ENCODE peak calls at places on chromosomes 7 and 10, in four cellular contexts. One of them, this sample, is unnamed. For H3K36me3, the result is how much of the 10 kb centered on the place peaks cover.

GRCh38 chr7:28054531-28055160 is 125.9 kb downstream of the JAZF1 start:
- DNase-seq in left lung: no peak
- DNase-seq in sigmoid colon: no peak
- DNase-seq in brain microvascular endothelial cell: no peak
- DNase-seq in this sample: no peak

GRCh38 chr7:117269895-117270294 is 53.0 kb downstream of the WNT2 start:
- DNase-seq in brain microvascular endothelial cell: no peak
- DNase-seq in sigmoid colon: no peak
- DNase-seq in left lung: no peak
- DNase-seq in this sample: no peak

GRCh38 chr10:33937987-33938386 is 603.5 kb upstream of the NRP1 start:
- DNase-seq in left lung: no peak
- DNase-seq in brain microvascular endothelial cell: no peak
- DNase-seq in sigmoid colon: no peak
- DNase-seq in this sample: no peak

GRCh38 chr10:71478966-71479365 is 82.2 kb downstream of the CDH23 start:
- DNase-seq in sigmoid colon: no peak
- DNase-seq in left lung: no peak
- DNase-seq in brain microvascular endothelial cell: no peak
- DNase-seq in this sample: no peak

GRCh38 chr10:47370015-47370767 is 13.9 kb downstream of the ZNF488 start:
- DNase-seq in brain microvascular endothelial cell: no peak
- DNase-seq in left lung: no peak
- DNase-seq in sigmoid colon: peak
- DNase-seq in this sample: no peak

GRCh38 chr10:35463878-35464277 is 127.6 kb downstream of the CCNY start:
- DNase-seq in left lung: no peak
- DNase-seq in brain microvascular endothelial cell: no peak
- DNase-seq in sigmoid colon: no peak
- DNase-seq in this sample: no peak

GRCh38 chr7:27176962-27177794 is 3.1 kb upstream of the HOXA10 start:
- DNase-seq in brain microvascular endothelial cell: no peak
- DNase-seq in sigmoid colon: peak
- DNase-seq in left lung: no peak
- DNase-seq in this sample: no peak

GRCh38 chr10:31761156-31761555 is 167.5 kb downstream of the ARHGAP12 start:
- DNase-seq in brain microvascular endothelial cell: no peak
- DNase-seq in sigmoid colon: no peak
- DNase-seq in left lung: no peak
- DNase-seq in this sample: no peak

GRCh38 chr10:93445097-93445960 is 36.8 kb downstream of the MYOF start:
- DNase-seq in brain microvascular endothelial cell: peak
- DNase-seq in sigmoid colon: peak
- DNase-seq in left lung: peak
- DNase-seq in this sample: no peak

GRCh38 chr7:28418311-28418710 is 6.0 kb downstream of the CREB5 start:
- DNase-seq in sigmoid colon: no peak
- DNase-seq in left lung: no peak
- DNase-seq in brain microvascular endothelial cell: no peak
- DNase-seq in this sample: peak

GRCh38 chr7:26990268-26990667 is 105.5 kb downstream of the HOXA1 start:
- DNase-seq in sigmoid colon: no peak
- DNase-seq in brain microvascular endothelial cell: no peak
- DNase-seq in left lung: no peak
- DNase-seq in this sample: no peak

GRCh38 chr10:122363722-122364463 is 10.6 kb upstream of the PLEKHA1 start:
- DNase-seq in sigmoid colon: no peak
- DNase-seq in brain microvascular endothelial cell: no peak
- DNase-seq in left lung: no peak
- DNase-seq in this sample: no peak
- TF ChIP-seq CTCF in sigmoid colon: no peak
- TF ChIP-seq CTCF in brain microvascular endothelial cell: no peak
- TF ChIP-seq CTCF in left lung: no peak
- TF ChIP-seq CTCF in this sample: no peak

GRCh38 chr10:77357185-77357584 is 280.4 kb downstream of the KCNMA1 start:
- DNase-seq in sigmoid colon: no peak
- DNase-seq in left lung: no peak
- DNase-seq in brain microvascular endothelial cell: no peak
- DNase-seq in this sample: no peak
- H3K36me3 ChIP-seq in sigmoid colon: under half
- H3K36me3 ChIP-seq in left lung: under half
- H3K36me3 ChIP-seq in brain microvascular endothelial cell: under half
- H3K36me3 ChIP-seq in this sample: under half

GRCh38 chr10:627032-627992 is 62.2 kb downstream of the DIP2C start:
- DNase-seq in sigmoid colon: no peak
- DNase-seq in left lung: peak
- DNase-seq in brain microvascular endothelial cell: no peak
- DNase-seq in this sample: no peak

GRCh38 chr10:625335-625699 is 64.2 kb downstream of the DIP2C start:
- DNase-seq in brain microvascular endothelial cell: peak
- DNase-seq in left lung: no peak
- DNase-seq in sigmoid colon: no peak
- DNase-seq in this sample: no peak

GRCh38 chr10:624605-625334 is 64.7 kb downstream of the DIP2C start:
- DNase-seq in left lung: no peak
- DNase-seq in brain microvascular endothelial cell: peak
- DNase-seq in sigmoid colon: peak
- DNase-seq in this sample: no peak

GRCh38 chr10:624312-624604 is 65.2 kb downstream of the DIP2C start:
- DNase-seq in brain microvascular endothelial cell: no peak
- DNase-seq in sigmoid colon: no peak
- DNase-seq in left lung: no peak
- DNase-seq in this sample: no peak

GRCh38 chr10:625751-626711 is 63.4 kb downstream of the DIP2C start:
- DNase-seq in brain microvascular endothelial cell: no peak
- DNase-seq in left lung: no peak
- DNase-seq in sigmoid colon: no peak
- DNase-seq in this sample: no peak
- H3K4me3 ChIP-seq in brain microvascular endothelial cell: no peak
- H3K4me3 ChIP-seq in left lung: no peak
- H3K4me3 ChIP-seq in sigmoid colon: no peak
- H3K4me3 ChIP-seq in this sample: no peak

GRCh38 chr7:148819697-148820332 is 64.3 kb downstream of the EZH2 start:
- DNase-seq in brain microvascular endothelial cell: no peak
- DNase-seq in left lung: no peak
- DNase-seq in sigmoid colon: no peak
- DNase-seq in this sample: no peak
- TF ChIP-seq CTCF in brain microvascular endothelial cell: no peak
- TF ChIP-seq CTCF in left lung: no peak
- TF ChIP-seq CTCF in sigmoid colon: no peak
- TF ChIP-seq CTCF in this sample: no peak